ENCODE peak calls at places on chromosomes 3 and 15, in five cellular contexts. One of them, this sample, is unnamed.

GRCh38 chr3:115702598-115702997 is 79.3 kb downstream of the GAP43 start:
- DNase-seq in T-helper 1 cell: no peak
- DNase-seq in neural crest cell: no peak
- DNase-seq in HFFc6: no peak
- DNase-seq in hypothalamus: no peak
- DNase-seq in this sample: no peak

GRCh38 chr3:118587847-118588246 is 446.8 kb downstream of the IGSF11 start:
- DNase-seq in hypothalamus: no peak
- DNase-seq in neural crest cell: no peak
- DNase-seq in HFFc6: no peak
- DNase-seq in T-helper 1 cell: no peak
- DNase-seq in this sample: no peak

GRCh38 chr15:92655178-92655995 is at the start of gene FAM174B:
- DNase-seq in HFFc6: no peak
- DNase-seq in T-helper 1 cell: no peak
- DNase-seq in hypothalamus: no peak
- DNase-seq in neural crest cell: peak; percentile 52
- DNase-seq in this sample: peak; percentile 50

GRCh38 chr3:122977645-122978466 is 49.7 kb downstream of the SEMA5B start:
- DNase-seq in hypothalamus: no peak
- DNase-seq in neural crest cell: peak; percentile 44
- DNase-seq in HFFc6: peak; percentile 47
- DNase-seq in T-helper 1 cell: no peak
- DNase-seq in this sample: no peak

GRCh38 chr15:68218847-68219798 is 10.4 kb downstream of the CLN6 start:
- DNase-seq in neural crest cell: no peak
- DNase-seq in T-helper 1 cell: no peak
- DNase-seq in hypothalamus: no peak
- DNase-seq in HFFc6: no peak
- DNase-seq in this sample: no peak

GRCh38 chr3:33139996-33140395 is 26.2 kb downstream of the CRTAP start:
- DNase-seq in T-helper 1 cell: no peak
- DNase-seq in hypothalamus: no peak
- DNase-seq in neural crest cell: no peak
- DNase-seq in HFFc6: no peak
- DNase-seq in this sample: no peak

GRCh38 chr15:44633603-44634002 is 29.9 kb downstream of the SPG11 start:
- DNase-seq in hypothalamus: no peak
- DNase-seq in neural crest cell: no peak
- DNase-seq in HFFc6: peak; percentile 22
- DNase-seq in T-helper 1 cell: no peak
- DNase-seq in this sample: no peak

GRCh38 chr3:9793161-9793781 is 389 bp downstream of the ARPC4 start:
- DNase-seq in neural crest cell: no peak
- DNase-seq in hypothalamus: no peak
- DNase-seq in HFFc6: peak; percentile 53
- DNase-seq in T-helper 1 cell: no peak
- DNase-seq in this sample: no peak

GRCh38 chr3:120364821-120365220 is 15.7 kb upstream of the LRRC58 start:
- DNase-seq in T-helper 1 cell: no peak
- DNase-seq in hypothalamus: no peak
- DNase-seq in HFFc6: peak; percentile 33
- DNase-seq in neural crest cell: no peak
- DNase-seq in this sample: no peak

This sample was measured in 8988T.